ENCODE peak calls at places on chromosomes 12 and 14, in five cellular contexts. A is OCI-LY7, N is AG04450, B is colonic mucosa, T is dorsolateral prefrontal cortex. Q is an unnamed sample.

GRCh38 chr14:71621276-71621675 is 311.0 kb upstream of the RGS6 start:
- DNase-seq in A (no peak), N (no peak), T (no peak), B (no peak), Q (no peak)

GRCh38 chr12:47941475-47942326 is 21.7 kb upstream of the TMEM106C start:
- DNase-seq in A (no peak), T (no peak), N (no peak), B (no peak), Q (no peak)

GRCh38 chr14:85587152-85587697 is 57.3 kb downstream of the FLRT2 start:
- DNase-seq in N (no peak), T (no peak), B (no peak), A (no peak), Q (no peak)

GRCh38 chr12:65876898-65877721 is 52.8 kb downstream of the HMGA2 start:
- DNase-seq in T (no peak), A (no peak), N (no peak), B (no peak), Q (no peak)

GRCh38 chr12:119486599-119487154 is 106.9 kb upstream of the TMEM233 start:
- DNase-seq in A (no peak), N (no peak), T (no peak), B (no peak), Q (no peak)

GRCh38 chr12:116766285-116766684 is 28.2 kb downstream of the RNFT2 start:
- DNase-seq in A (no peak), N (no peak), B (no peak), T (no peak), Q (no peak)

GRCh38 chr14:47278233-47278842 is 397.1 kb downstream of the MDGA2 start:
- DNase-seq in N (no peak), B (peak; percentile 57), T (peak; percentile 68), A (peak; percentile 50), Q (no peak)

GRCh38 chr14:75881986-75882385 is 99.8 kb downstream of the TGFB3 start:
- DNase-seq in B (no peak), A (no peak), T (no peak), N (no peak), Q (no peak)

GRCh38 chr14:36365766-36366165 is 45.3 kb upstream of the MBIP start:
- DNase-seq in B (peak; percentile 23), A (no peak), N (no peak), T (no peak), Q (no peak)

GRCh38 chr12:110079477-110080400 is 31.4 kb upstream of the C12orf76 start:
- DNase-seq in A (peak; percentile 81), T (peak; percentile 82), B (peak; percentile 27), N (no peak), Q (no peak)

GRCh38 chr12:108214486-108214885 is 85.4 kb downstream of the WSCD2 start:
- DNase-seq in A (peak; percentile 19), N (no peak), B (peak; percentile 18), T (no peak), Q (no peak)

GRCh38 chr12:26370098-26370497 is 174.7 kb downstream of the SSPN start:
- DNase-seq in B (no peak), N (no peak), T (no peak), A (no peak), Q (no peak)

GRCh38 chr12:46945591-46945990 is 119.8 kb upstream of the SLC38A4 start:
- DNase-seq in B (no peak), N (no peak), T (no peak), A (no peak), Q (no peak)

GRCh38 chr12:71250186-71250585 is 92.4 kb upstream of the TSPAN8 start:
- DNase-seq in A (no peak), T (no peak), B (no peak), N (no peak), Q (no peak)

GRCh38 chr12:34377243-34378035 is 355.1 kb downstream of the ALG10 start:
- DNase-seq in T (no peak), N (no peak), B (no peak), A (no peak), Q (no peak)

GRCh38 chr12:132342322-132342721 is 12.9 kb upstream of the GALNT9 start:
- DNase-seq in B (no peak), T (no peak), N (no peak), A (no peak), Q (no peak)

DNA sequence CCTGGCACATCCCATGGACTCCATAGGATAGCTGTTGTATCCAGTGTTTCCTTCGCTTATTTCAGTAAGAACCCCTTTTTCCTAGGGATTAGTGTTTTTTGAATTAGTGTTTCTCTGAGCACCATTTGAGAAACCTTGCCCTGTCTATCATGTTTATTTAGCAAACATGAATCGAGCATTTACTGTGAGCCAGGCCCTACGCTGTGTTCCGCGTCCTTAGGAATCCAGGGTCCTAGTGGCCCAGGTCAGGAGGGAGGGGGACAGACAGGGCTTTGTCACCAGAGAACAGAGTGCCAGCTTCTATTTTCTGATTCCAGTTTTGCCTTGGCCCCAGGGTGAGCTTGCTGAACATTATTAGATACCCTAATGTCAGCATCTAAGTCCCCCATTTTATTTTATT is 2.5 kb downstream of the TEAD4 start:
- DNase-seq in B (no peak), T (no peak), A (no peak), N (no peak), Q (no peak)
- H3K27ac ChIP-seq in B (no peak overlapping the region), T (no peak overlapping the region), A (no peak overlapping the region), N (no peak overlapping the region), Q (no peak overlapping the region)

GRCh38 chr14:76947078-76947837 is 81.2 kb downstream of the IRF2BPL start:
- DNase-seq in N (peak; percentile 61), B (peak; percentile 92), A (peak; percentile 80), T (peak; percentile 93), Q (peak; percentile 59)
- H3K4me3 ChIP-seq in N (peak overlapping the region; percentile 22), B (no peak overlapping the region), A (no peak overlapping the region), T (peak overlapping the region; percentile 13), Q (peak overlapping the region; percentile 58)

DNA sequence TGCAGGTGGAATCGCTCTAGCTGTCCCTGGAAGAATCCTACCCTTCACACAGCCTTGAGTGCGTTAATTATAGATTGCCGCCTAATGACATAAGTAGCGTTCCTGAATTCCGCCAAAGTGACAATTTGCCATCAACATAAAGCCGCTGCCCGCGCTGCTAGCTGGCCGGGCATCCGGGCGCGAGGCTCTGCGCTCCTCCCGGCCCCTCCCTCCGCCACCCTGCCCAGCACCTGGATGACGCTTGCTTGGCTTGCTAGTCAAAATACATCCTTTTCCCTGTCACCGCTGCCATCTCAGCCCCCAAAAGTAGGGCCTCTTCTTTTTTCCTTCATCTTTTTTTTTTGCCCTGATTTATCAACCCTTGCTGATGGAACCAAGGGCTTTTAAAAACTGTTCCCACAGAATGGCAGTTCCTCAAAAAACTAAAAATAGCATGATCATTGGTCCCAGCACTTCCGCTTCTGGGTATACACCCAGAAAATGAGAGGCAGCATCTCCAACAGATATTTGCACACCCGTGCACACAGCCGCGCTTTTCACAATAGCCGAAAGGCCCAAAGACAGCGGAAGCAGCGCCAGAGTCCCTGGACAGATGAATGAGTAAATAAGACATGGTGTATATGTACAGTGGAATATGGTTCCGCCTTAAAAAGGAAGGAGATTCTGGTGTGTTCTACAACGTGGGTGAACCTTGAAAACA is 235.3 kb downstream of the BCL11B start:
- DNase-seq in T (no peak), B (no peak), A (no peak), N (no peak), Q (no peak)
- H3K27ac ChIP-seq in T (no peak overlapping the region), B (peak overlapping the region; percentile 17), A (no peak overlapping the region), N (peak overlapping the region; percentile 87), Q (peak overlapping the region; percentile 78)

DNA sequence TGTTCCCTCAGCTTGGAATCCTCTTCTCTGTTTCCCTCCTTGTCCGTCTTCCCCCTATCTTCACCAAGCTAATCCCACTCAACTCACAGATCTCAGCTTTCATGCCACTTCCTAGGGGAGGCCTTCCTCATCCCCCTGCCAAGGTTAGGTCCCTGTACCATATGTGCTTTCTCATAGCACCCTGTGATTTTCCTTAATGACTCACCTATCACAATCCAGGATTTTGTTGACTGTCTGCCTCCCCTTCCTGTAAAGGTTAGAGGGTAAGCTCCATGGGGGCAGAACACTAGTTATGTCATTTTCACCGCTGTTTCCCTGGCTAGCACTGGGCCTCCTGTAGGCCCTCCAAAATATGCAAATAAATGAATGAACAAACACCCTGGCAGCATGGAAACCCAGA is 57.6 kb downstream of the CRADD start:
- DNase-seq in N (no peak), T (no peak), B (no peak), A (no peak), Q (no peak)
- H3K4me3 ChIP-seq in N (no peak overlapping the region), T (no peak overlapping the region), B (no peak overlapping the region), A (no peak overlapping the region), Q (no peak overlapping the region)

GRCh38 chr12:21713138-21713537 is 55.5 kb upstream of the LDHB start:
- DNase-seq in T (no peak), A (no peak), N (no peak), B (no peak), Q (no peak)

GRCh38 chr12:21711376-21711775 is 53.7 kb upstream of the LDHB start:
- DNase-seq in N (no peak), A (no peak), T (no peak), B (no peak), Q (no peak)

GRCh38 chr12:21710944-21711343 is 53.3 kb upstream of the LDHB start:
- DNase-seq in T (no peak), N (no peak), A (no peak), B (no peak), Q (no peak)
- H3K27ac ChIP-seq in T (no peak overlapping the region), N (no peak overlapping the region), A (no peak overlapping the region), B (no peak overlapping the region), Q (no peak overlapping the region)

GRCh38 chr12:6426882-6427671 is 17.7 kb upstream of the CD27 start:
- DNase-seq in A (peak; percentile 80), N (no peak), B (no peak), T (no peak), Q (no peak)
- H3K4me3 ChIP-seq in A (peak overlapping the region; percentile 48), N (no peak overlapping the region), B (no peak overlapping the region), T (no peak overlapping the region), Q (no peak overlapping the region)

GRCh38 chr12:124381454-124382207 is 86.7 kb downstream of the RFLNA start:
- DNase-seq in T (peak; percentile 82), A (no peak), B (peak; percentile 90), N (no peak), Q (peak; percentile 70)
- H3K27ac ChIP-seq in T (peak overlapping the region; percentile 70), A (no peak overlapping the region), B (peak overlapping the region; percentile 75), N (peak overlapping the region; percentile 68), Q (peak overlapping the region; percentile 82)

Q was measured in thoracic aorta.